ENCODE peak calls at places on chromosomes 7 and 10, in four cellular contexts. One of them, this sample, is unnamed.

GRCh38 chr7:152899004-152899403 is 139.5 kb downstream of the ACTR3B start:
- DNase-seq in neural crest cell: no peak
- DNase-seq in heart right ventricle: no peak
- DNase-seq in GM12865: no peak
- DNase-seq in this sample: no peak

GRCh38 chr10:43308986-43309385 is 42.1 kb upstream of the RASGEF1A start:
- DNase-seq in neural crest cell: no peak
- DNase-seq in heart right ventricle: no peak
- DNase-seq in GM12865: no peak
- DNase-seq in this sample: no peak

GRCh38 chr10:102633848-102634247 is 10.4 kb upstream of the TRIM8 start:
- DNase-seq in neural crest cell: no peak
- DNase-seq in heart right ventricle: no peak
- DNase-seq in GM12865: no peak
- DNase-seq in this sample: no peak

GRCh38 chr7:25246306-25246705 is 18.0 kb upstream of the NPVF start:
- DNase-seq in neural crest cell: no peak
- DNase-seq in heart right ventricle: no peak
- DNase-seq in GM12865: no peak
- DNase-seq in this sample: no peak

GRCh38 chr10:73828166-73828565 is 16.8 kb upstream of the NDST2 start:
- DNase-seq in neural crest cell: no peak
- DNase-seq in heart right ventricle: no peak
- DNase-seq in GM12865: no peak
- DNase-seq in this sample: no peak

GRCh38 chr7:88344956-88345832 is 38.5 kb upstream of the STEAP4 start:
- DNase-seq in neural crest cell: peak; percentile 48
- DNase-seq in heart right ventricle: peak; percentile 30
- DNase-seq in GM12865: peak; percentile 35
- DNase-seq in this sample: no peak

GRCh38 chr10:70647086-70647485 is 25.2 kb upstream of the ADAMTS14 start:
- DNase-seq in neural crest cell: no peak
- DNase-seq in heart right ventricle: no peak
- DNase-seq in GM12865: no peak
- DNase-seq in this sample: no peak

GRCh38 chr7:93392984-93393383 is 160.8 kb downstream of the VPS50 start:
- DNase-seq in neural crest cell: no peak
- DNase-seq in heart right ventricle: no peak
- DNase-seq in GM12865: no peak
- DNase-seq in this sample: no peak

GRCh38 chr10:130188195-130189175 is 52.3 kb downstream of the GLRX3 start:
- DNase-seq in neural crest cell: no peak
- DNase-seq in heart right ventricle: no peak
- DNase-seq in GM12865: no peak
- DNase-seq in this sample: no peak

GRCh38 chr7:34160261-34160752 is 255.0 kb downstream of the BMPER start:
- DNase-seq in neural crest cell: no peak
- DNase-seq in heart right ventricle: no peak
- DNase-seq in GM12865: no peak
- DNase-seq in this sample: no peak

GRCh38 chr7:30321089-30321991 is 36.9 kb downstream of the ZNRF2 start:
- DNase-seq in neural crest cell: no peak
- DNase-seq in heart right ventricle: no peak
- DNase-seq in GM12865: peak; percentile 44
- DNase-seq in this sample: no peak

GRCh38 chr10:114388275-114388674 is 16.0 kb downstream of the AFAP1L2 start:
- DNase-seq in neural crest cell: no peak
- DNase-seq in heart right ventricle: no peak
- DNase-seq in GM12865: peak; percentile 78
- DNase-seq in this sample: no peak

GRCh38 chr10:98295401-98295811 is 27.4 kb upstream of the LOXL4 start:
- DNase-seq in neural crest cell: no peak
- DNase-seq in heart right ventricle: no peak
- DNase-seq in GM12865: peak; percentile 16
- DNase-seq in this sample: no peak

GRCh38 chr7:41641006-41641714 is 61.7 kb downstream of the INHBA start:
- DNase-seq in neural crest cell: no peak
- DNase-seq in heart right ventricle: no peak
- DNase-seq in GM12865: no peak
- DNase-seq in this sample: no peak

GRCh38 chr7:18706648-18707047 is 211.1 kb downstream of the HDAC9 start:
- DNase-seq in neural crest cell: no peak
- DNase-seq in heart right ventricle: no peak
- DNase-seq in GM12865: no peak
- DNase-seq in this sample: no peak

GRCh38 chr7:152664636-152665035 is 11.3 kb downstream of the XRCC2 start:
- DNase-seq in neural crest cell: no peak
- DNase-seq in heart right ventricle: no peak
- DNase-seq in GM12865: no peak
- DNase-seq in this sample: no peak

GRCh38 chr7:128833148-128833938 is 3.1 kb downstream of the FLNC start:
- DNase-seq in neural crest cell: no peak
- DNase-seq in heart right ventricle: peak; percentile 82
- DNase-seq in GM12865: no peak
- DNase-seq in this sample: no peak

GRCh38 chr7:123883154-123883553 is 38.2 kb downstream of the HYAL4 start:
- DNase-seq in neural crest cell: no peak
- DNase-seq in heart right ventricle: no peak
- DNase-seq in GM12865: no peak
- DNase-seq in this sample: no peak

GRCh38 chr10:99328579-99329237 is 448 bp upstream of the CNNM1 start:
- DNase-seq in neural crest cell: no peak
- DNase-seq in heart right ventricle: no peak
- DNase-seq in GM12865: no peak
- DNase-seq in this sample: no peak

GRCh38 chr10:119702482-119703041 is 23.3 kb upstream of the INPP5F start:
- DNase-seq in neural crest cell: no peak
- DNase-seq in heart right ventricle: no peak
- DNase-seq in GM12865: no peak
- DNase-seq in this sample: no peak

DNA sequence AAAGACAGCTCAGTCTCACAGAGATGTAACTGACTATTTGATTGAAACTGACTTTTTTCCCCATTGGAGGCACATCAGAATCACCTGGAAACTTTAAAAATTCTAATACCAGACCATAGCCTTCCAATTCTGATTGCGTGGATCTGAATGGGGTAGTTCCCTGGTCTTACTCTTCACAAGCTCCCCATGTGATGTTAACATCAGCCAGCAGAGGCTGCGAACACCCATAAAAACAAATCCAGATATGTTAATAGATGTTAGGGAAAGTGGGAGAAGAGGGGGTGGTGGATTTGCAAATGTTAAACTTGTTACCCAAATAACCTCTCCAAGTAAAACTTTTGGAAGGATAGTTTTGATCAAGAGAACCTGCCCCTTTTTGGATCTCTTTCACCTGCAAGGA is 1133.4 kb downstream of the CNTNAP2 start:
- DNase-seq in neural crest cell: no peak
- DNase-seq in heart right ventricle: no peak
- DNase-seq in GM12865: no peak
- DNase-seq in this sample: no peak
- TF ChIP-seq CTCF in neural crest cell: no peak
- TF ChIP-seq CTCF in heart right ventricle: no peak
- TF ChIP-seq CTCF in GM12865: no peak
- TF ChIP-seq CTCF in this sample: no peak

GRCh38 chr7:135879238-135879637 is 97.9 kb downstream of the MTPN start:
- DNase-seq in neural crest cell: no peak
- DNase-seq in heart right ventricle: no peak
- DNase-seq in GM12865: no peak
- DNase-seq in this sample: no peak
- TF ChIP-seq CTCF in neural crest cell: no peak
- TF ChIP-seq CTCF in heart right ventricle: no peak
- TF ChIP-seq CTCF in GM12865: no peak
- TF ChIP-seq CTCF in this sample: no peak

DNA sequence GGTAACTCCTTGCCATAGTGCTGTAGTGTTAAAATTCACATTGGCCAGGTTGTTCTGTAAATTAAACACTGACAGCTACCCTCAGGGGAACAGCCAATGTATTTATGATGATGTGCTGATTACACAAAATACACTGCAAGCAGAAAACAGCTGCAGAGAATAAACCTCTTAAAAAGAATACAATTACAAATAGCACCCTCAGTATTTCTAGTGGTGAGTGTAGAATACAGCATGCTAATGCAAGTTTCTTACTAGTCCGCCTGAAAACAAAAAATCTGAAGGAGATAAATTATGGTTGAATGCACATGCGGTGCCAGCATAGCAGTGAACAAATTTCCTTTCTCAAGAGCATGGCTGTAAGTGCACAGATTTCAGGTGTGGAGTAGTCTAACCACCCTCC is 90.5 kb downstream of the BTRC start:
- DNase-seq in neural crest cell: no peak
- DNase-seq in heart right ventricle: no peak
- DNase-seq in GM12865: no peak
- DNase-seq in this sample: no peak
- TF ChIP-seq CTCF in neural crest cell: no peak
- TF ChIP-seq CTCF in heart right ventricle: no peak
- TF ChIP-seq CTCF in GM12865: no peak
- TF ChIP-seq CTCF in this sample: no peak

GRCh38 chr7:26507375-26508068 is 215.9 kb downstream of the SNX10 start:
- DNase-seq in neural crest cell: no peak
- DNase-seq in heart right ventricle: no peak
- DNase-seq in GM12865: no peak
- DNase-seq in this sample: no peak
- TF ChIP-seq CTCF in neural crest cell: no peak
- TF ChIP-seq CTCF in heart right ventricle: no peak
- TF ChIP-seq CTCF in GM12865: no peak
- TF ChIP-seq CTCF in this sample: no peak

DNA sequence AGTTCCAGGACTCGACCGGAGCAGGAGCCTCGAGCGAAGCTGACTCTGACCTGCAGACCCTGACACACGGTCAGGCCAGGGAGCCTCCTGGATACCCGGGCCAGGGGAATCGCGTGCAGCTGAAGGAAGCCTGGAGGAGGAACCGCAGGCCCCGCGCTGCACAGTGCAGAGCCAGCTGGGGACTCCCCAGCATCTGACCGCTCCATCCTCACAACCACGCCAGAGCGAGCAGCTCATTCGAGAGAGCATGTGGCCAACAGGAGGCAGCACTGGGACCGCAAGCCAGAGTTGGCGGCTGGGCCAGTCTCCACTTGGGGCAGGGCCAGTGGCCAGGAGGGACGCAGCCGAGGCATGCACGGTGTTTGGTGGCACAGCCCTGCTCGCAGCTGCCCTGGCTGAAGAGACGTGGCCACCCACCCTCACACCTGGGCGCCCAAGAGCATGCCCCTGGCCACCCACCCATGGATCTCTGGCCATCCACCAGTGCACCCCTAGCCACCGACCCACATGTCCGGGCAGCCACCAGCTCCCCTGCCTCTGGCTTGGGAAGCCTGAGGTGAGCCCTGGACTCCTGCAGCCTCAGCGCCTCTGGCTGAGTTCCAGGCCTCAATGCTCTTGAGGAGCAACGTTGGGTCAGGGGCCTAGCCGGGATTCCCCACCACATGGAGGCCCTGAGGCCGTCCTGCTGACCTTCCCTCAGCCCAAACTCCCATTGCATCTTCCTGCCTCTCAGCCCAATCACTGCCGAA is 213.9 kb downstream of the ELFN1 start:
- DNase-seq in neural crest cell: no peak
- DNase-seq in heart right ventricle: no peak
- DNase-seq in GM12865: no peak
- DNase-seq in this sample: no peak
- TF ChIP-seq CTCF in neural crest cell: no peak
- TF ChIP-seq CTCF in heart right ventricle: no peak
- TF ChIP-seq CTCF in GM12865: no peak
- TF ChIP-seq CTCF in this sample: no peak

DNA sequence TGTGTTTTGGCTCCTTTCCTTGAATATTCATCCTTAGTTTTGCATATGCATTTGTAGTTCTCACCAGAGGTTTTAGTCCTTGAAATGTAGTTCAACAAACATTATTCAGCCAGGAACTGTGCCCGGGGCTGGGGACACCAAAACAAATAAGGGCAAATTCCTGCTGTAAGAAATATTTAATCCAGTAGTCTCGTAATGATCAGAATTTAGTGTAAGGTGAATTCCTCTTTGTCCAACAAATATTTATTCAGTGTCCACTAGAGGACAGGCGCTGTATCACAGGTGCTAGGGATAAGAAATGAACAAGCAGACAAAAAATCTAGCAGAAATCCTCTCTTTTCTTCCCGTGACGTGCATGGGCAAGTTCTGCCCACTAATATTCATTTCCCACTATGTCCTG is 17.6 kb downstream of the LGI1 start:
- DNase-seq in neural crest cell: no peak
- DNase-seq in heart right ventricle: no peak
- DNase-seq in GM12865: no peak
- DNase-seq in this sample: no peak
- TF ChIP-seq CTCF in neural crest cell: no peak
- TF ChIP-seq CTCF in heart right ventricle: no peak
- TF ChIP-seq CTCF in GM12865: no peak
- TF ChIP-seq CTCF in this sample: no peak

DNA sequence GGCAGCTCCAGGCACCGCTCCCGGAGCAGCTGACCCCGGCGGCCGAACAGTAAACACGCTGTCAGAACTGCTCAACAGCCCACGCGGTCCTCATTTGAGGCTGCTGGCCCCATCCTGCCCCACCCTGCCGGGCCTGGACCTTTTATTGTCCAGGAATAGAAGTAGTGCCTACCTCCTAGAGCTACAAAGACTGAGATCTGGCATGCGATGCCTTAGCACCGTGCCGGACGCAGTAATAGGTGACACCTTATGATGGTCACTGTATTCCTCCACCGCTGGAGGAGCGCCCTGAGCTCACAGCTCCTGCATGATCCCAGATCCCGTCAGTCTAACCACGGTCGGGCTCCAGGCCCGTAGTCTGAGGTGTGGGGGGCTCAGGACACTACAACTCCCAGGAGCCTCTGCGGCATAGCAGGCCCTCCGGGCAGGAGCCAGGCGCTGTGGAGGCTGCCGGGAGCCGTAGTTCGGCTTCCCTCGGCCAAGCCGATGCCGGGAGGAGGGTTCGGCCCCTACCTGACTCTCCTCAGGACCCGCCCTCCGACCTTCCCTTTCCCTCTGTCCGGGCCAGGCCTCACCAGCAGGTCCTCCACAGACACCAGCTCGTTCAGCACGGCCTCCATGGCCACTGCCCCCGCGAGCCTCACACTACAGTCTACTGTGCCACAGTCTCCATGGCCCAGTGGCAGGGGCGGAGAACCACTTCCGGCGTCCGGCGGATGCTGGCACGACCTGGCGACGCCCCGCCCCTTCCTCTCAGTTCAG is at the start of gene FIS1:
- DNase-seq in neural crest cell: peak; percentile 89
- DNase-seq in heart right ventricle: peak; percentile 92
- DNase-seq in GM12865: peak; percentile 95
- DNase-seq in this sample: peak; percentile 52
- TF ChIP-seq CTCF in neural crest cell: peak; percentile 93
- TF ChIP-seq CTCF in heart right ventricle: peak; percentile 99
- TF ChIP-seq CTCF in GM12865: peak; percentile 90
- TF ChIP-seq CTCF in this sample: peak; percentile 88

This sample was measured in AG09319.